ENCODE peak calls at places on chromosomes 12 and 14, in seven cellular contexts. A, F, H, B, L, Y and K are unnamed samples.

GRCh38 chr12:118404876-118405521 is 28.6 kb downstream of the SUDS3 start:
- DNase-seq in A (no peak), F (peak; percentile 64), H (peak; percentile 71), B (peak; percentile 46), L (peak; percentile 68), Y (peak; percentile 5), K (peak; percentile 79)

GRCh38 chr14:34436118-34436905 is 25.7 kb downstream of the SPTSSA start:
- DNase-seq in A (no peak), F (no peak), H (peak; percentile 83), B (no peak), L (peak; percentile 87), Y (no peak), K (peak; percentile 72)

GRCh38 chr14:36518031-36518585 is 1.9 kb downstream of the NKX2-1 start:
- DNase-seq in A (no peak), F (no peak), H (no peak), B (no peak), L (no peak), Y (no peak), K (no peak)

GRCh38 chr12:109383240-109383639 is 35.5 kb downstream of the MYO1H start:
- DNase-seq in A (no peak), F (no peak), H (no peak), B (no peak), L (no peak), Y (no peak), K (no peak)

GRCh38 chr14:105064721-105065143 is 498 bp downstream of the GPR132 start:
- DNase-seq in A (no peak), F (peak; percentile 54), H (peak; percentile 56), B (no peak), L (peak; percentile 69), Y (no peak), K (peak; percentile 35)

GRCh38 chr12:86241600-86241999 is 14.6 kb downstream of the MGAT4C start:
- DNase-seq in A (no peak), F (no peak), H (no peak), B (no peak), L (no peak), Y (no peak), K (no peak)

GRCh38 chr12:2751230-2751629 is 43.5 kb upstream of the FKBP4 start:
- DNase-seq in A (no peak), F (no peak), H (no peak), B (no peak), L (no peak), Y (no peak), K (no peak)

GRCh38 chr14:105161314-105161713 is 7.3 kb downstream of the JAG2 start:
- DNase-seq in A (no peak), F (no peak), H (no peak), B (no peak), L (no peak), Y (no peak), K (no peak)

GRCh38 chr12:78959556-78959955 is 95.0 kb downstream of the SYT1 start:
- DNase-seq in A (no peak), F (no peak), H (no peak), B (no peak), L (no peak), Y (no peak), K (peak; percentile 10)

GRCh38 chr12:19852100-19852855 is 413.0 kb downstream of the AEBP2 start:
- DNase-seq in A (no peak), F (no peak), H (no peak), B (no peak), L (no peak), Y (no peak), K (no peak)

GRCh38 chr12:131869871-131870418 is 24.5 kb upstream of the ULK1 start:
- DNase-seq in A (no peak), F (no peak), H (peak; percentile 56), B (no peak), L (peak; percentile 62), Y (no peak), K (peak; percentile 83)

GRCh38 chr12:58961166-58961565 is 40.9 kb upstream of the LRIG3 start:
- DNase-seq in A (no peak), F (no peak), H (no peak), B (no peak), L (peak; percentile 4), Y (no peak), K (no peak)

GRCh38 chr12:48980953-48981756 is 3.0 kb downstream of the WNT1 start:
- DNase-seq in A (no peak), F (no peak), H (no peak), B (no peak), L (peak; percentile 29), Y (no peak), K (peak; percentile 66)

GRCh38 chr14:97298331-97298730 is 501.1 kb downstream of the VRK1 start:
- DNase-seq in A (no peak), F (peak; percentile 14), H (no peak), B (no peak), L (no peak), Y (no peak), K (no peak)

GRCh38 chr14:54172562-54172961 is 215.9 kb upstream of the BMP4 start:
- DNase-seq in A (no peak), F (no peak), H (no peak), B (no peak), L (no peak), Y (no peak), K (no peak)

GRCh38 chr12:46800160-46800559 is 25.6 kb downstream of the SLC38A4 start:
- DNase-seq in A (no peak), F (no peak), H (no peak), B (no peak), L (no peak), Y (no peak), K (no peak)

GRCh38 chr12:56162468-56163290 is 4.5 kb downstream of the MYL6 start:
- DNase-seq in A (no peak), F (no peak), H (no peak), B (no peak), L (no peak), Y (no peak), K (peak; percentile 15)

GRCh38 chr12:57099062-57099714 is 10.3 kb downstream of the NAB2 start:
- DNase-seq in A (no peak), F (no peak), H (no peak), B (no peak), L (no peak), Y (no peak), K (peak; percentile 69)